ENCODE peak calls at places on chromosomes 4 and X, in four cellular contexts. L is astrocyte of the cerebellum, S is cardiac muscle cell, Y is hepatocyte. P is an unnamed sample.

GRCh38 chr4:138967313-138967712 is 48.3 kb upstream of the NOCT start:
- DNase-seq in Y (peak), S (peak), L (no peak), P (no peak)

GRCh38 chr4:23234716-23235115 is 542.0 kb downstream of the GBA3 start:
- DNase-seq in S (peak), Y (no peak), L (no peak), P (no peak)

GRCh38 chr4:62548108-62548524 is 1348.0 kb downstream of the ADGRL3 start:
- DNase-seq in S (peak), L (no peak), Y (no peak), P (peak)

GRCh38 chrX:119981286-119982070 is 37.9 kb upstream of the NKAP start:
- DNase-seq in S (peak), Y (peak), L (peak), P (no peak)

GRCh38 chr4:121073672-121074386 is 1.5 kb upstream of the NDNF start:
- DNase-seq in Y (peak), S (no peak), L (no peak), P (no peak)

GRCh38 chrX:68648960-68649359 is 1.5 kb downstream of the STARD8 start:
- DNase-seq in S (no peak), Y (no peak), L (no peak), P (no peak)

GRCh38 chrX:78321809-78322208 is 5.6 kb downstream of the CYSLTR1 start:
- DNase-seq in L (no peak), S (no peak), Y (no peak), P (no peak)

GRCh38 chrX:132795211-132795610 is 163.2 kb downstream of the HS6ST2 start:
- DNase-seq in S (no peak), Y (no peak), L (no peak), P (no peak)

GRCh38 chrX:133921764-133922389 is 63.5 kb downstream of the GPC3 start:
- DNase-seq in L (no peak), Y (peak), S (peak), P (no peak)

GRCh38 chr4:37981844-37982720 is 21.9 kb downstream of the PTTG2 start:
- DNase-seq in L (no peak), Y (no peak), S (peak), P (no peak)

GRCh38 chr4:86359944-86360478 is at the start of gene MAPK10:
- DNase-seq in L (peak), Y (peak), S (peak), P (peak)

GRCh38 chrX:21725498-21725897 is 32.4 kb downstream of the SMPX start:
- DNase-seq in Y (peak), L (no peak), S (no peak), P (no peak)

GRCh38 chrX:69072486-69073006 is 92.7 kb downstream of the PJA1 start:
- DNase-seq in S (no peak), Y (no peak), L (no peak), P (no peak)

GRCh38 chrX:19212037-19212436 is 89.8 kb upstream of the ADGRG2 start:
- DNase-seq in L (no peak), Y (no peak), S (no peak), P (no peak)

GRCh38 chr4:184406915-184407314 is 67.4 kb downstream of the IRF2 start:
- DNase-seq in S (no peak), Y (no peak), L (no peak), P (no peak)

GRCh38 chr4:87465739-87466366 is 43.5 kb downstream of the NUDT9 start:
- DNase-seq in L (peak), S (peak), Y (peak), P (peak)

GRCh38 chr4:26062221-26062620 is 148.2 kb downstream of the SMIM20 start:
- DNase-seq in L (no peak), S (no peak), Y (no peak), P (no peak)

GRCh38 chr4:159434496-159435241 is 331.8 kb downstream of the RAPGEF2 start:
- DNase-seq in S (peak), L (no peak), Y (no peak), P (peak)

GRCh38 chr4:65021737-65022136 is 612.5 kb upstream of the TECRL start:
- DNase-seq in L (no peak), Y (no peak), S (no peak), P (no peak)

GRCh38 chr4:1347410-1347864 is 429 bp downstream of the UVSSA start:
- DNase-seq in Y (peak), L (peak), S (peak), P (peak)

GRCh38 chrX:10833299-10834169 is 213.1 kb upstream of the MID1 start:
- DNase-seq in L (no peak), S (peak), Y (peak), P (no peak)

GRCh38 chr4:107989162-107989536 is 540 bp upstream of the HADH start:
- DNase-seq in S (no peak), Y (no peak), L (no peak), P (no peak)

GRCh38 chrX:41014776-41015175 is 70.5 kb upstream of the USP9X start:
- DNase-seq in S (peak), L (no peak), Y (no peak), P (no peak)

GRCh38 chr4:8582941-8583654 is 2.9 kb downstream of the GPR78 start:
- DNase-seq in L (no peak), Y (no peak), S (no peak), P (no peak)

GRCh38 chr4:183576701-183577100 is 71.8 kb downstream of the ING2 start:
- DNase-seq in S (peak), L (no peak), Y (no peak), P (no peak)

GRCh38 chr4:53480909-53481308 is 103.5 kb downstream of the FIP1L1 start:
- DNase-seq in S (no peak), Y (no peak), L (no peak), P (no peak)

GRCh38 chr4:109967798-109968520 is 55.3 kb downstream of the EGF start:
- DNase-seq in L (peak), S (no peak), Y (no peak), P (no peak)

GRCh38 chr4:8192748-8193738 is 6.0 kb upstream of the SH3TC1 start:
- DNase-seq in Y (peak), L (no peak), S (peak), P (no peak)

GRCh38 chr4:103786014-103786413 is 66.2 kb upstream of the TACR3 start:
- DNase-seq in S (peak), Y (peak), L (peak), P (no peak)

GRCh38 chr4:139913398-139913990 is 240.5 kb downstream of the MAML3 start:
- DNase-seq in L (peak), Y (no peak), S (peak), P (no peak)

GRCh38 chr4:86376850-86377249 is 17.0 kb upstream of the MAPK10 start:
- DNase-seq in S (no peak), Y (no peak), L (no peak), P (no peak)

GRCh38 chr4:154612472-154613414 is at the start of gene FGG:
- DNase-seq in S (no peak), Y (peak), L (no peak), P (no peak)

GRCh38 chrX:37314526-37314925 is 34.6 kb upstream of the PRRG1 start:
- DNase-seq in Y (no peak), L (no peak), S (peak), P (no peak)

GRCh38 chrX:121886557-121886956 is 839.1 kb downstream of the GLUD2 start:
- DNase-seq in L (no peak), Y (no peak), S (no peak), P (no peak)

GRCh38 chr4:18394656-18395055 is 373.1 kb upstream of the LCORL start:
- DNase-seq in Y (no peak), L (no peak), S (no peak), P (no peak)

GRCh38 chrX:1491851-1492349 is 39.2 kb upstream of the ASMTL start:
- DNase-seq in Y (no peak), L (no peak), S (peak), P (no peak)

GRCh38 chr4:165393704-165394103 is 14.9 kb downstream of the CPE start:
- DNase-seq in L (no peak), S (no peak), Y (no peak), P (no peak)

GRCh38 chr4:1033840-1034551 is 22.6 kb downstream of the FGFRL1 start:
- DNase-seq in S (peak), Y (no peak), L (peak), P (no peak)

GRCh38 chr4:66704243-66704642 is 841.1 kb downstream of the CENPC start:
- DNase-seq in S (no peak), Y (no peak), L (no peak), P (no peak)

GRCh38 chr4:75634281-75634680 is 4.0 kb upstream of the CDKL2 start:
- DNase-seq in S (no peak), L (no peak), Y (no peak), P (no peak)

DNA sequence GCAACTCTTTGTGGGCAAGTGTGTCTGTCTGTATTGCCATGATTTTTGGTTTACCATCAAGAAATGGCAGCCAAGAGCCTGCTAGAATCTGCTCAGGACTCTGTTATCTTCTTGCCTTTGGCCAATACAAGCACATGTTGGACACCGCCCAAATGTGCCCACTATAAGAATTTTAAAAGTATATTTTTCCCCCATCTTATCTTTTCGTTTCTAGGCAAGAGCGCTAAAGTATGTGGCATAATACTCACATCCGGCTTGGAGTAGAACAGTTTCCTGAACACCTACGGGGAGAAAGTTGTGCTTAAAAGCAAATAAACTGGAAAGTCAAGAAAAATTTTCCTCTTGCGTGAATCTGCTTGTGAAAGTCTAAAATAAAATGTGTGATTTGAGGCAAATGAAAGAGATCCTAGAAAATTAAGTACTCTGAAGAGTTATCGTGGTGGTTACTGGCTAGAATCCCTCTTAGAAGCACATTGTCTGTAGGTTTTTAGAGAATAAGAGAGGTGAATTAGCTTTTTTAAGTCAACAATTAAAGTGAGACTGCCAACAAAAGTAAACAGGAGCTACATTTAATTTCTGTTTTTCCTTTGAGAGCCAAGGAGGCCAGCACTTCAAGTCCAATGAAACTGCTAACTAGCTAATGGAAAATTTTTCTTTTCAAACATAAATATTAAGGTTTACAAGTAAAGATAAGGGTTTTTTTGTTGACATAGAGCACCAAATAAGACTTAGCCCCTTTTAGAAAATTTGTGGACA is 220.2 kb downstream of the SOWAHB start:
- DNase-seq in Y (no peak), L (no peak), S (no peak), P (no peak)
- H3K4me3 ChIP-seq in Y (no peak), L (no peak), S (no peak), P (no peak)

DNA sequence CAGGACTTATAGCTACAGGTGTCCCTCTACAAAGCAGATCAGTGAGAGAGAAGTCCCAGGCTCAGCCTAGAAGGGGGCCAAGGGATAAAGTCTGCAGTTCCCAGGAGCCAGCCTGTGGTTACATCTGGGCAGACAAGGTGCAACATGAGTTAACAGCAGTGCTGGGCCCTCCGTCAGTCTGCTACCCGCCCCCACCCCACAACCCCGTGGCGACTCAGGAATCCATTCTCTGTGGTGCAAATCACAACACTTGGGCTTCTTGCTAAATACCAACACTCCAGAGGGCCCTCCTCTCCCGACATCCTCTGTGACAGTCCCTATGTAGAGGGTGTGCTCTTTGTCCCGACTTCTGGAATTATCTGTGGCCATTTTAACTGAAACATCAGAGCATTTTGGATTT is 13.8 kb downstream of the GPM6B start:
- DNase-seq in S (no peak), L (no peak), Y (no peak), P (no peak)
- H3K4me3 ChIP-seq in S (no peak), L (no peak), Y (no peak), P (no peak)

DNA sequence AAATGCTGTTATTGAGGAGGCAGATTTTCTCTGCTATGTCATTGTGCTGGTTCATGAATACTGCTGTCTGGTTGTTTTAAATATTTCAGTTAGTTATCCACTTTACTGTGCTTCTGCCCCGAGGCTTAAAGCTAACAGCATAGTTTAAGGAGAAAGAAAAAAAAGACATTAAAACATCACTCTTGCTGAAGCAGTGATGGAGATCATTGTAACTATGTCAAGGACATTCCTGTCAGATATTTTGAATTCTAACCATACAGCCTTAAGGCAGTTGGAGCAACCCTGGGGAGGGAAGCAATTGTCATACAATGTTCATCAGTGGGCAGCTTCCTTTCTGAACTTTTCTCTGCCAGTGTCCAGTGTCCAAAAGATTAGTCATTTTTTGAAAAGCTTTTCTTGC is 199.0 kb upstream of the DDX53 start:
- DNase-seq in Y (no peak), S (no peak), L (no peak), P (no peak)
- H3K4me3 ChIP-seq in Y (no peak), S (no peak), L (no peak), P (no peak)

DNA sequence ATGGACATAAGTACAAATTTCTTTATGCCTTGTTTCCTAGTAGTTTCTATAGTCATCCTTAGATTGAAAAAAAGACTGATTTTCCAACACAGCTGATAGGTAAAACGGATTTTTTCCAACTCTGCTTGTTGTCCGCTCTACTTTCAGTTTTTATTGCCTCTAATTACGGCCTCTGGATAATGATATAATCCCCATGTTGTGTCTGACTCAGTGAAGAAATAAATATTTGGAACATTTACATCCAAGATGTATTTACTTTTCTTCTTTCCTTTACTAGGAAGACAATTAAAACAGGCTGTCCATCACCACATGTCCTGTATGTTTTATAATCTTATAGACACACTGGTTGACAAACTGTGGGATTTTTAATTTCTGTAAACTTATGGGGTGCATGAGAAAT is 6.8 kb upstream of the CXCL3 start:
- DNase-seq in Y (no peak), L (no peak), S (no peak), P (no peak)
- H3K4me3 ChIP-seq in Y (no peak), L (no peak), S (no peak), P (no peak)

DNA sequence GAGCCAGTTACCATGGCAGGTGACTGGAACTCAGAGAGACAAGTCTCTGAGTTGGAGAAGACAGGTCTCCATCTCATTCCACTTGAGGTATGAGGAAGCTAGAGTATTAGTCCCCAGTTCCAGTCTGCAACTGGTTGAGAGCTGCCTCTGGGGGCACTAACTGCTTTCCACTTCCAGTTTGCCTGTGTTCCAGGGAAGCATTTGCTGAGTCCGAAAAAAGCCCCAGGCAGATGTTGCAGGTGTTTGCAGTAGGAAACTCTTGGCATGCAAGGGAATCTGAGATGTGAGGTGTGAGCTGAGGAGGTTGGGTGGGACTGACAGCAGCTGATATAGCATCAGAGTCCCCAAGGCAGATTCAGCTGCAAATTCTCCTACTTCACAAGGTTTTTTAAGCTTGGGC is 272.2 kb upstream of the CASK start:
- DNase-seq in L (no peak), Y (no peak), S (no peak), P (no peak)
- H3K4me3 ChIP-seq in L (no peak), Y (no peak), S (no peak), P (no peak)

GRCh38 chr4:182292657-182293056 is 49.5 kb downstream of the TENM3 start:
- DNase-seq in S (no peak), Y (no peak), L (no peak), P (no peak)

GRCh38 chr4:182291597-182291996 is 48.4 kb downstream of the TENM3 start:
- DNase-seq in S (no peak), Y (no peak), L (no peak), P (no peak)

GRCh38 chr4:182297659-182298058 is 54.5 kb downstream of the TENM3 start:
- DNase-seq in Y (no peak), S (peak), L (no peak), P (no peak)

GRCh38 chr4:182293836-182294235 is 50.6 kb downstream of the TENM3 start:
- DNase-seq in L (no peak), Y (no peak), S (no peak), P (no peak)

GRCh38 chr4:182294436-182294835 is 51.2 kb downstream of the TENM3 start:
- DNase-seq in Y (no peak), S (peak), L (no peak), P (no peak)
- H3K4me3 ChIP-seq in Y (no peak), S (no peak), L (no peak), P (no peak)

GRCh38 chr4:125780747-125781146 is 466.0 kb downstream of the FAT4 start:
- DNase-seq in S (no peak), Y (no peak), L (no peak), P (no peak)
- H3K4me3 ChIP-seq in S (no peak), Y (no peak), L (no peak), P (no peak)

GRCh38 chr4:151176711-151177110 is 77.3 kb downstream of the RPS3A start:
- DNase-seq in Y (no peak), L (no peak), S (no peak), P (no peak)

GRCh38 chr4:151174784-151175183 is 75.4 kb downstream of the RPS3A start:
- DNase-seq in L (no peak), S (peak), Y (no peak), P (no peak)

GRCh38 chr4:151175754-151176153 is 76.3 kb downstream of the RPS3A start:
- DNase-seq in L (no peak), Y (no peak), S (no peak), P (no peak)

GRCh38 chr4:151175204-151175603 is 75.8 kb downstream of the RPS3A start:
- DNase-seq in L (no peak), Y (no peak), S (no peak), P (no peak)

DNA sequence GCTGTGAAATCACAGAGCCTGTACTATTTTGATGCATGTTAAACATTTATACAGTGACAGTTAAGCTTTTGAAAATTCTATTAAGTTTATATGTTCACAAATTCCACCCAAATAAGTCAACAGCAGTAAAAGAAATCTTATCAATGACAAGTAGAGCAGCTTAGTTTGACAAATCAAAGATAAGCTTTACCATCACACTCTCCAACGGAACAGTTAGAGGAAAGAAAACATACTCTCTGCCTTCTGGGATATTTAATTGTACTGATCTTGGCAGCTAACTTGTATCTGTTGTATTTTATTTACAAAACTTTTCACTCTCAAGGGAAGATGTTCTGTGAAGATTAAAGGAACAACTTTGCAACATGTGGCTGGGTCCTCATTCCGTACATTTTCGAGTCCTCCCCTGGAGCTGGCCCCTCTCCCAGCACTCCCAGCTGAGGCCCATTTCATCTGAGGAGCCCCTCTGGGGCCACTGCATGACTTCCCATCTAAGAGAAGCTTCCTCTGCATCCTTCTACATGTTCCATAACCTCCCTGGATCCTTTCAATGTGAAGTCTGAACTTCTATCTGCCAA is 74.4 kb downstream of the RPS3A start:
- DNase-seq in Y (no peak), S (peak), L (no peak), P (peak)
- H3K4me3 ChIP-seq in Y (no peak), S (no peak), L (no peak), P (no peak)

GRCh38 chr4:83115000-83115399 is 471 bp upstream of the PLAC8 start:
- DNase-seq in S (peak), Y (no peak), L (no peak), P (no peak)
- H3K4me3 ChIP-seq in S (no peak), Y (no peak), L (no peak), P (no peak)

P was measured in skeletal muscle cell.